ENCODE peak calls at places on chromosomes 2 and 18, in six cellular contexts. U is stomach, P is fibroblast of lung, D is ovary, Y is ascending aorta, A is IMR-90. C is an unnamed sample.

GRCh38 chr2:150567771-150568278 is 80.4 kb upstream of the RND3 start:
- DNase-seq in P (peak), D (no peak), U (no peak), Y (no peak), A (peak), C (no peak)

GRCh38 chr2:989766-990467 is 39.3 kb downstream of the SNTG2 start:
- DNase-seq in D (no peak), U (no peak), P (no peak), A (no peak), Y (no peak), C (no peak)

GRCh38 chr18:11004294-11004693 is 145.1 kb downstream of the PIEZO2 start:
- DNase-seq in D (no peak), A (peak), P (peak), Y (no peak), U (no peak), C (no peak)

GRCh38 chr18:73316513-73316912 is 448.7 kb upstream of the NETO1 start:
- DNase-seq in P (no peak), Y (no peak), D (no peak), U (no peak), A (peak), C (no peak)

GRCh38 chr2:45649855-45650806 is 1.3 kb upstream of the PRKCE start:
- DNase-seq in A (peak), Y (peak), P (peak), D (peak), U (peak), C (peak)

GRCh38 chr2:174051039-174051438 is 85.9 kb upstream of the SP3 start:
- DNase-seq in Y (no peak), A (no peak), D (no peak), U (no peak), P (no peak), C (no peak)

GRCh38 chr2:98827625-98828368 is 96.9 kb upstream of the MGAT4A start:
- DNase-seq in U (no peak), D (no peak), Y (no peak), P (no peak), A (no peak), C (no peak)

GRCh38 chr18:61496374-61496773 is 163.1 kb downstream of the CDH20 start:
- DNase-seq in P (no peak), A (no peak), Y (no peak), U (no peak), D (no peak), C (no peak)

GRCh38 chr18:61643884-61644647 is 248.7 kb downstream of the RNF152 start:
- DNase-seq in Y (no peak), A (no peak), P (no peak), D (no peak), U (no peak), C (no peak)

GRCh38 chr2:56741601-56742102 is 557.9 kb downstream of the CCDC85A start:
- DNase-seq in U (no peak), A (peak), P (peak), Y (peak), D (peak), C (no peak)

GRCh38 chr2:33383838-33384237 is 92.6 kb upstream of the RASGRP3 start:
- DNase-seq in P (no peak), U (no peak), A (no peak), D (no peak), Y (no peak), C (no peak)

GRCh38 chr2:34332813-34333212 is 733.7 kb upstream of the FAM98A start:
- DNase-seq in Y (no peak), P (no peak), D (no peak), A (no peak), U (no peak), C (no peak)

GRCh38 chr2:187875271-187875670 is 321.0 kb upstream of the TFPI start:
- DNase-seq in P (peak), D (no peak), U (no peak), A (no peak), Y (no peak), C (no peak)

GRCh38 chr2:70947556-70948184 is 12.0 kb downstream of the ATP6V1B1 start:
- DNase-seq in U (no peak), P (peak), A (peak), Y (peak), D (no peak), C (no peak)

GRCh38 chr2:215280326-215280725 is 31.5 kb upstream of the ATIC start:
- DNase-seq in Y (no peak), A (no peak), U (no peak), D (no peak), P (no peak), C (peak)

GRCh38 chr18:63422087-63422861 is at the start of gene VPS4B:
- DNase-seq in Y (peak), D (peak), A (peak), P (peak), U (peak), C (peak)

GRCh38 chr2:222959358-222959757 is 92.6 kb upstream of the KCNE4 start:
- DNase-seq in A (peak), Y (no peak), D (no peak), P (peak), U (no peak), C (peak)

GRCh38 chr2:174340400-174341300 is 5.9 kb downstream of the SP9 start:
- DNase-seq in U (no peak), Y (no peak), A (no peak), P (no peak), D (no peak), C (no peak)

GRCh38 chr18:41073372-41073954 is 881.6 kb upstream of the PIK3C3 start:
- DNase-seq in P (peak), D (no peak), A (peak), Y (no peak), U (no peak), C (no peak)
- H3K27ac ChIP-seq in P (no peak), D (no peak), A (peak), Y (no peak), U (no peak), C (no peak)

GRCh38 chr2:40164736-40165502 is 287.0 kb downstream of the SLC8A1 start:
- DNase-seq in A (no peak), P (peak), U (no peak), D (no peak), Y (no peak), C (peak)

GRCh38 chr2:40168032-40168431 is 283.9 kb downstream of the SLC8A1 start:
- DNase-seq in A (no peak), Y (no peak), U (no peak), D (no peak), P (no peak), C (no peak)

GRCh38 chr2:40161986-40162385 is 289.9 kb downstream of the SLC8A1 start:
- DNase-seq in P (no peak), D (no peak), U (no peak), A (no peak), Y (no peak), C (no peak)

GRCh38 chr2:40168546-40168945 is 283.3 kb downstream of the SLC8A1 start:
- DNase-seq in D (no peak), A (no peak), P (no peak), Y (no peak), U (no peak), C (no peak)

DNA sequence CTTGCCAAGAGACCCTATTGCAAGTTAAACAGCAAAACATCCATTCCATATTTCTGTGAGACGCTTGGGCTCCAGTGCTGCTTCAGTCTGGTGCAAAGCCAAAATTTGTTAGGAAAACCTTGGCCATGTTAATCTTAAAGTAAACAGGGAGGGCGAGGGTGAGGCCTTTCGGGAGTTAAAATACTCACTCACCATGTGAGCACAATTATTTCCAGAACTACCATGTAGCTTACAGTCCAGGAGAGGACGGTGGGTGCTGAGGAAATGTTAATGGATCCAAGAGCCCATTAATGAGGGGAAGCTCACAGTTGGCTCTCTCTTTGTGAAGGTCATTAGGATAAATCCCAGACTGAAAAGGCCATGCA is 286.4 kb downstream of the SLC8A1 start:
- DNase-seq in D (no peak), Y (no peak), P (peak), A (peak), U (no peak), C (no peak)
- H3K27ac ChIP-seq in D (no peak), Y (no peak), P (no peak), A (peak), U (peak), C (no peak)

GRCh38 chr18:12803069-12803936 is 80.7 kb downstream of the PTPN2 start:
- DNase-seq in Y (no peak), P (no peak), U (no peak), D (no peak), A (no peak), C (no peak)
- H3K27ac ChIP-seq in Y (no peak), P (no peak), U (no peak), D (no peak), A (no peak), C (no peak)

GRCh38 chr2:14557111-14557510 is 75.4 kb upstream of the LRATD1 start:
- DNase-seq in Y (no peak), A (no peak), D (no peak), U (no peak), P (no peak), C (no peak)
- H3K27ac ChIP-seq in Y (no peak), A (no peak), D (no peak), U (no peak), P (no peak), C (no peak)

GRCh38 chr2:47169784-47170183 is 14.7 kb upstream of the STPG4 start:
- DNase-seq in P (no peak), D (no peak), Y (no peak), A (no peak), U (no peak), C (no peak)
- H3K27ac ChIP-seq in P (peak), D (no peak), Y (no peak), A (no peak), U (no peak), C (peak)

GRCh38 chr2:127097471-127097765 is 9.5 kb downstream of the BIN1 start:
- DNase-seq in A (no peak), U (no peak), D (no peak), Y (no peak), P (no peak), C (no peak)
- H3K27ac ChIP-seq in A (no peak), U (peak), D (no peak), Y (no peak), P (no peak), C (no peak)

GRCh38 chr2:74499269-74499939 is at the start of gene LBX2:
- DNase-seq in P (no peak), A (no peak), U (no peak), Y (no peak), D (no peak), C (no peak)
- H3K27ac ChIP-seq in P (no peak), A (no peak), U (no peak), Y (no peak), D (no peak), C (no peak)

GRCh38 chr18:53941601-53942335 is 282.7 kb downstream of the MBD2 start:
- DNase-seq in Y (no peak), P (no peak), A (no peak), D (no peak), U (no peak), C (no peak)
- H3K27ac ChIP-seq in Y (no peak), P (no peak), A (no peak), D (no peak), U (no peak), C (no peak)

GRCh38 chr2:148876190-148876588 is 1.2 kb downstream of the KIF5C start:
- DNase-seq in D (no peak), P (no peak), Y (no peak), A (no peak), U (no peak), C (peak)
- H3K27ac ChIP-seq in D (no peak), P (no peak), Y (no peak), A (no peak), U (peak), C (no peak)